ENCODE peak calls at places on chromosomes 7 and 10, in ten cellular contexts. R is breast epithelium, T is stomach, N is endothelial cell of umbilical vein, B is Panc1, Y is prostate gland, H is transverse colon, A is HCT116, E is suprapubic skin, D is vagina. U is an unnamed sample. For H3K4me1 and H3K27me3, the result is how much of the 10 kb centered on the place peaks cover.

GRCh38 chr10:129500617-129501339 is 33.7 kb downstream of the MGMT start:
- DNase-seq in Y (no peak), A (no peak), N (no peak), E (no peak), R (no peak), H (no peak), D (no peak), T (no peak), B (no peak), U (no peak)

GRCh38 chr10:130805635-130806030 is 505.9 kb downstream of the TCERG1L start:
- DNase-seq in B (no peak), E (no peak), R (no peak), Y (no peak), H (no peak), N (no peak), T (no peak), D (peak), A (no peak), U (no peak)

GRCh38 chr10:34908472-34908871 is 93.4 kb upstream of the PARD3 start:
- DNase-seq in D (no peak), R (no peak), A (no peak), T (no peak), Y (no peak), B (no peak), E (no peak), H (no peak), N (no peak), U (no peak)

GRCh38 chr7:91248996-91249395 is 15.2 kb upstream of the FZD1 start:
- DNase-seq in E (no peak), B (no peak), H (no peak), A (no peak), Y (no peak), R (no peak), D (no peak), N (no peak), T (no peak), U (no peak)

GRCh38 chr7:36280840-36281812 is 108.5 kb upstream of the ANLN start:
- DNase-seq in A (peak), D (no peak), T (peak), B (peak), R (peak), H (peak), E (peak), N (peak), Y (peak), U (peak)

GRCh38 chr7:31134246-31135188 is 82.4 kb downstream of the ADCYAP1R1 start:
- DNase-seq in A (peak), T (peak), N (peak), B (no peak), H (peak), Y (peak), D (peak), R (peak), E (no peak), U (peak)

GRCh38 chr10:5840314-5841307 is 27.4 kb upstream of the GDI2 start:
- DNase-seq in A (no peak), D (no peak), N (no peak), E (no peak), H (peak), B (no peak), T (no peak), Y (no peak), R (no peak), U (peak)

GRCh38 chr7:40306596-40306995 is 171.8 kb downstream of the SUGCT start:
- DNase-seq in B (no peak), R (no peak), Y (no peak), E (no peak), A (no peak), N (peak), T (no peak), H (no peak), D (no peak), U (no peak)

GRCh38 chr10:122186822-122187810 is 84.0 kb upstream of the BTBD16 start:
- DNase-seq in A (no peak), N (no peak), H (no peak), T (no peak), Y (no peak), R (no peak), D (no peak), E (no peak), B (no peak), U (no peak)

GRCh38 chr7:130377178-130377577 is 3.1 kb upstream of the CPA1 start:
- DNase-seq in T (no peak), A (no peak), D (no peak), Y (no peak), H (no peak), R (no peak), E (peak), B (no peak), N (no peak), U (no peak)

GRCh38 chr7:80240265-80241025 is 105.8 kb downstream of the GNAI1 start:
- DNase-seq in Y (no peak), E (no peak), T (no peak), B (no peak), A (no peak), D (no peak), N (peak), R (no peak), H (no peak), U (no peak)

GRCh38 chr10:43137701-43137970 is 609 bp upstream of the CSGALNACT2 start:
- DNase-seq in Y (no peak), B (no peak), N (peak), A (no peak), R (no peak), T (no peak), E (no peak), D (no peak), H (peak), U (peak)

GRCh38 chr7:90530263-90530662 is 60.8 kb downstream of the PTTG1IP2 start:
- DNase-seq in D (no peak), B (no peak), A (no peak), T (no peak), N (no peak), E (no peak), R (no peak), H (no peak), Y (no peak), U (no peak)

GRCh38 chr7:129644634-129645230 is 33.2 kb downstream of the NRF1 start:
- DNase-seq in A (peak), D (no peak), E (no peak), B (peak), Y (no peak), R (no peak), H (no peak), T (no peak), N (peak), U (no peak)

GRCh38 chr10:5976689-5977470 is 463 bp downstream of the IL15RA start:
- DNase-seq in A (peak), T (peak), Y (peak), R (no peak), E (peak), N (peak), B (no peak), D (peak), H (peak), U (peak)

GRCh38 chr7:112546723-112547513 is 66.1 kb downstream of the LSMEM1 start:
- DNase-seq in H (no peak), N (no peak), B (no peak), Y (no peak), A (no peak), E (no peak), T (no peak), R (no peak), D (no peak), U (peak)

GRCh38 chr10:46097576-46098317 is 51.7 kb upstream of the MSMB start:
- DNase-seq in T (no peak), N (no peak), Y (no peak), R (no peak), E (no peak), B (no peak), A (no peak), D (peak), H (no peak), U (no peak)

GRCh38 chr7:130473877-130474276 is 18.0 kb upstream of the MEST start:
- DNase-seq in N (no peak), R (no peak), Y (no peak), T (no peak), E (no peak), H (no peak), D (no peak), B (no peak), A (no peak), U (no peak)

GRCh38 chr10:102710604-102711003 is 3.6 kb downstream of the ARL3 start:
- DNase-seq in N (peak), A (no peak), B (no peak), R (no peak), T (no peak), E (no peak), Y (no peak), H (no peak), D (no peak), U (no peak)

GRCh38 chr7:522071-522937 is 2.7 kb upstream of the PDGFA start:
- DNase-seq in B (no peak), A (no peak), H (peak), Y (peak), T (peak), D (no peak), N (peak), E (no peak), R (no peak), U (peak)

GRCh38 chr7:30549933-30550493 is 44.7 kb upstream of the GARS1 start:
- DNase-seq in T (no peak), Y (no peak), A (no peak), B (no peak), E (no peak), H (no peak), R (no peak), D (no peak), N (peak), U (no peak)

GRCh38 chr10:126253613-126254002 is 134.7 kb downstream of the ADAM12 start:
- DNase-seq in B (no peak), D (no peak), E (no peak), R (peak), T (no peak), H (no peak), Y (no peak), A (no peak), N (no peak), U (no peak)

GRCh38 chr7:81929386-81929785 is 159.5 kb upstream of the HGF start:
- DNase-seq in D (no peak), E (no peak), Y (no peak), R (no peak), B (no peak), T (no peak), A (no peak), N (no peak), H (no peak), U (no peak)

GRCh38 chr10:125691160-125691981 is 8.4 kb upstream of the TEX36 start:
- DNase-seq in E (no peak), N (no peak), T (no peak), D (no peak), Y (no peak), B (no peak), R (no peak), A (no peak), H (no peak), U (no peak)

GRCh38 chr7:108408294-108409004 is 47.8 kb downstream of the NRCAM start:
- DNase-seq in Y (no peak), H (no peak), D (no peak), B (no peak), A (no peak), T (no peak), R (no peak), E (no peak), N (no peak), U (no peak)

GRCh38 chr10:29482591-29483421 is 152.0 kb downstream of the SVIL start:
- DNase-seq in D (peak), T (no peak), Y (no peak), H (no peak), A (no peak), R (no peak), E (no peak), B (no peak), N (no peak), U (no peak)

GRCh38 chr10:119341236-119342016 is 134.1 kb downstream of the GRK5 start:
- DNase-seq in B (no peak), A (no peak), R (no peak), H (no peak), E (no peak), D (no peak), T (no peak), N (peak), Y (no peak), U (no peak)

GRCh38 chr7:103048833-103049232 is 25.8 kb downstream of the FBXL13 start:
- DNase-seq in T (no peak), D (no peak), H (no peak), A (peak), R (no peak), Y (no peak), E (no peak), B (no peak), N (no peak), U (no peak)

GRCh38 chr10:57031346-57031745 is 670.3 kb upstream of the ZWINT start:
- DNase-seq in N (no peak), Y (no peak), R (no peak), H (no peak), D (no peak), E (no peak), A (no peak), T (no peak), B (no peak), U (no peak)

GRCh38 chr10:63068246-63068645 is 64.9 kb upstream of the NRBF2 start:
- DNase-seq in E (no peak), B (no peak), A (no peak), D (no peak), Y (no peak), R (no peak), N (no peak), T (no peak), H (no peak), U (no peak)

GRCh38 chr10:109741712-109742111 is 181.6 kb downstream of the XPNPEP1 start:
- DNase-seq in Y (no peak), D (no peak), B (no peak), N (no peak), E (no peak), H (no peak), R (no peak), T (no peak), A (no peak), U (no peak)

GRCh38 chr10:98030093-98030821 is at the start of gene CRTAC1:
- DNase-seq in N (peak), B (no peak), Y (peak), E (no peak), H (peak), A (no peak), D (no peak), R (no peak), T (peak), U (peak)

DNA sequence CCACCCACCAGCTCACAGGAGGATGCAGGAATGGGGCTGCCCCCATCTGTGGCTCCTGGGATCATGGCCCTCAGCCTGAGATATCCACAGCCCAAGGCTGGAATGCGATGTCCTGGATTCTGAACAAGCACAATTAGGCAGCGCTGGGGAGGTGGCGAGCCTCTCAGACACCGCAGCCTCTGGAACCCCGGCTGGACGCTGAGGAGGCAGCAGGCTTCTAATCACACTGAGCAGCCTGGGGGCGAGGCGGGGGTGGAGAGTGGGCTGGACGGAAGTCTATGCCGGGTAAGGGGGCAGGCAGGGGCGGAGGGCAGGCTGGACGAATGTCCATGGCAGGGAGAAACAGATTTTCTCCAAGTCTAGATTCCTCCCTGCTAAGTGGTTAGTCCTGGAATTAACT is 56.4 kb downstream of the DPYSL4 start:
- DNase-seq in A (no peak), N (no peak), E (no peak), Y (no peak), H (no peak), B (no peak), D (no peak), T (no peak), R (no peak), U (peak)
- H3K4me1 ChIP-seq in A (under half), N (under half), E (under half), Y (under half), H (under half), B (under half), D (under half), T (under half), R (under half), U (under half)

GRCh38 chr7:45888185-45888992 is at the start of gene IGFBP1:
- DNase-seq in E (no peak), R (no peak), A (no peak), T (no peak), D (no peak), H (no peak), Y (no peak), N (peak), B (no peak), U (no peak)

GRCh38 chr7:45882465-45882810 is 5.8 kb upstream of the IGFBP1 start:
- DNase-seq in H (no peak), D (no peak), Y (no peak), N (no peak), A (no peak), T (no peak), B (no peak), E (no peak), R (no peak), U (no peak)

GRCh38 chr7:45886931-45887667 is 1.2 kb upstream of the IGFBP1 start:
- DNase-seq in E (no peak), N (no peak), H (no peak), A (no peak), R (no peak), B (no peak), T (no peak), Y (no peak), D (no peak), U (no peak)

GRCh38 chr7:45884136-45884535 is 4.2 kb upstream of the IGFBP1 start:
- DNase-seq in D (no peak), B (no peak), H (no peak), A (no peak), N (no peak), Y (no peak), T (no peak), E (no peak), R (no peak), U (no peak)

DNA sequence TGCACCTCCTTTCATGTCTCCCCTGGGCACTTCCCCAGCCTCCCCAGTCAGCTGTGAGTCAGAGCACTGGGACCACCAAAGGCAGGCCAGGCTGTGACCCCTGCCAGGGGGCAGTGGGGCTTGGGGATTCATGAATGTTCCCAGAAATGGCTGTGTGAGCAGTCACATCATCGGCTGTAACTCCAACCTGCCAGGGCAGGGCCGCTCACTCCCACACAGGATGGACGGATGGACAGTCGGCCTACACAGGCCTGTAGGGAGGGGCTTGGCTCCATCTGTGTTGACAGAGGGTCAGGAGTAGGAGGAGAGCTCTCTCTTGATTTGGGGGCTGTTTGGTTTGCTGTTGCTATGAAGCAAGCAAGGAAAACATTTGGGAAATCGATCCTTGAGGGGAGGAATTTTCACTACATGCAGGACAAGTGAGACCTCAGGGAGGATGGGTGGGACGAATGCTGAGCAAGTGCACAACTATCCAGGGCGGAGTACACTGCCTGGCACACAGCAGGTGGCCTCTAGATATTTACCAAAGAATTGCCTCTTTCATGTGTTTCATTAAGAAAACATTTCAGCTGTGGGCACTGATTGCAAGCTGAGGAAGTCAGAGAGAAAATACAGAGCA is 2.9 kb upstream of the IGFBP1 start:
- DNase-seq in D (no peak), E (no peak), A (peak), B (peak), Y (no peak), R (no peak), H (no peak), N (no peak), T (no peak), U (no peak)
- H3K27me3 ChIP-seq in D (under half), E (half or more), A (under half), B (under half), Y (under half), R (under half), H (under half), N (under half), T (under half), U (under half)

DNA sequence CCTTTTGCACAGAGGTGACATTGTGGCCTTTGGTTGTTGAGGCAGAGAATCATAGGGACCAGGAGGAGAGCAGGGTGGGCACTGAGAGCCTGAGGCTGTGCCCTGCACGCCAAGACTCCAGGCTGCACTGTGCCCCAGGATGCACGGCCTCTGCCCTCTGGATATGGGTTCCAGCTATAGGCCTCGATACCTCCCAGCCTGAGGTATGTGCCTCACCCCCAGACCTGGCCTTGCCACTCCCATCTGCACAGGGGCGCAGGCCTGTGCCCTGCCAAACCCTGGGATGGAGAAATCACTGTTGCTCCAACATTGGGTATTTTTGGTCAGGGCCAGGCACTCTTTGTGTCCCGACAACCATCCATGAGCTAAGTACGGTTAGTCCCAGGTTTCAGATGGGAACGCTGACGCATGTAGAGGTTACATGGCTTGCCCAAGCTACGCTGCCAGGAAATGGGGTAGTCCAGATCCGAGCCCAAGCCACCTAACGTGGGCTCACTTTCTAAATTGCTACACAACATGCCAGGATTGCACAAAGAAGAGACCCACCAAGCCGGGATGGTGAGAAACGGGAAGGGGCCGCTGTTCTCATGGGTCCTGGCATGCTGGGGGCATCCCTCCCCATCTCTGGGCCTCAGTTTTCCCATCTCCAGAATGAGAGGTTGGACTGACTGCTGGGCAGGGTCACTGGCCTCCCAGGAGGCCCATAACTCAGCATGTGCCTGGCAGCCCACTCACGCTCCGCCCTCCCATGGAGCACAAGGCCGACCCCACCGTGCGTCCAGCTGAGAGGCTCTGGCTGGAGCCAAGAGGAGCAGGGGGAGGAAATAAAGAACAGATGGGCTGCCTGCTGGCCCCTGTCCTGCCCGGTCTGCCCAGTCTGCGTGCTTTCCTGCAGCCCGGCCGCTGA is 44.2 kb downstream of the ZCCHC24 start:
- DNase-seq in A (no peak), R (peak), E (peak), Y (no peak), N (no peak), B (no peak), T (no peak), D (no peak), H (no peak), U (peak)
- TF ChIP-seq POLR2AphosphoS5 in A (no peak), R (peak), E (peak), Y (peak), N (no peak), B (no peak), T (peak), D (peak), H (peak), U (peak)

GRCh38 chr10:131937832-131938231 is 37.0 kb downstream of the PPP2R2D start:
- DNase-seq in Y (no peak), T (no peak), H (no peak), R (no peak), E (no peak), A (no peak), B (no peak), D (no peak), N (no peak), U (no peak)

GRCh38 chr10:131935260-131935659 is 34.5 kb downstream of the PPP2R2D start:
- DNase-seq in R (no peak), H (no peak), T (no peak), D (no peak), A (no peak), N (no peak), B (no peak), Y (no peak), E (no peak), U (no peak)

GRCh38 chr10:131938681-131939080 is 37.9 kb downstream of the PPP2R2D start:
- DNase-seq in A (no peak), R (no peak), N (no peak), D (no peak), B (no peak), H (no peak), Y (no peak), E (no peak), T (no peak), U (no peak)

GRCh38 chr10:131934769-131935168 is 34.0 kb downstream of the PPP2R2D start:
- DNase-seq in Y (no peak), N (no peak), R (no peak), T (peak), D (no peak), H (no peak), E (no peak), B (no peak), A (no peak), U (no peak)

DNA sequence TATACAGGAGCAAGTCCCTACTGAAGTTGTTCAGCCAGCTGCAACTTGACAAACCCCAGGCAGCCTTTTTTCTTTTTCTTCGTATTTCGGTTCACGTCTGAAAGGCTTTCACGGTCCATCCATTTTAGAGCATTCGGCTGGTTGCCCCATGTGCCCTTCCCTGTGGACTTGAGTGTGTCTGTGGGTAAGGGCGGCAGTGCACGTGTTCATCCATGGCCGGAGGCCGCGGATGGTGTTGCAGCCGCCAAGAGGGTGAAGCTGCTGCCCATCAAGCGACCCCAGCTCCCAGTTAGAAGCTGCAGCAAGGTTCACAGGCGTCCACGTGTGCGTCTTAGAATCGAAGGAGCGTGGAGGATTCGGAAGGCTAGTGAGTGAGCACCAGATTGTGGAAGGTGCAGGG is 35.9 kb downstream of the PPP2R2D start:
- DNase-seq in B (no peak), T (no peak), R (no peak), E (no peak), H (no peak), Y (no peak), N (no peak), A (no peak), D (no peak), U (no peak)
- H3K4me1 ChIP-seq in B (under half), T (under half), R (under half), E (under half), H (under half), Y (under half), N (under half), A (under half), D (under half), U (under half)

U was measured in upper lobe of left lung.